ENCODE peak calls at places on chromosomes 4 and X, in six cellular contexts. H is endothelial cell of umbilical vein, P is nephron progenitor cell, Y is retinal pigment epithelial cell, O is AG09309, D is astrocyte. Z is an unnamed sample.

GRCh38 chr4:36024901-36025610 is 219.3 kb downstream of the ARAP2 start:
- DNase-seq in H (no peak), P (no peak), Y (no peak), O (no peak), D (no peak), Z (no peak)

GRCh38 chr4:128528793-128529553 is 241.4 kb upstream of the PGRMC2 start:
- DNase-seq in H (peak; percentile 88), P (no peak), Y (peak; percentile 96), O (peak; percentile 97), D (peak; percentile 100), Z (no peak)

GRCh38 chr4:80209302-80209701 is 12.0 kb downstream of the PRDM8 start:
- DNase-seq in H (no peak), P (no peak), Y (no peak), O (no peak), D (no peak), Z (no peak)

GRCh38 chr4:184096561-184097239 is 121.0 kb downstream of the ENPP6 start:
- DNase-seq in H (no peak), P (no peak), Y (no peak), O (peak; percentile 40), D (peak; percentile 9), Z (no peak)

GRCh38 chrX:123835661-123836371 is 24.0 kb upstream of the XIAP start:
- DNase-seq in H (peak; percentile 31), P (no peak), Y (no peak), O (no peak), D (peak; percentile 74), Z (no peak)

GRCh38 chrX:31057691-31058090 is 14.2 kb downstream of the FTHL17 start:
- DNase-seq in H (no peak), P (no peak), Y (no peak), O (no peak), D (no peak), Z (no peak)

GRCh38 chr4:70925899-70926635 is 23.9 kb downstream of the MOB1B start:
- DNase-seq in H (no peak), P (no peak), Y (no peak), O (no peak), D (no peak), Z (no peak)

GRCh38 chr4:147597561-147597960 is 19.6 kb upstream of the TMEM184C start:
- DNase-seq in H (no peak), P (no peak), Y (no peak), O (no peak), D (no peak), Z (peak; percentile 63)

GRCh38 chrX:20080277-20080676 is 36.4 kb downstream of the MAP7D2 start:
- DNase-seq in H (no peak), P (no peak), Y (no peak), O (no peak), D (no peak), Z (no peak)

GRCh38 chrX:11435568-11435967 is 142.4 kb downstream of the AMELX start:
- DNase-seq in H (peak; percentile 16), P (no peak), Y (peak; percentile 74), O (peak; percentile 90), D (peak; percentile 95), Z (no peak)

GRCh38 chrX:152928761-152929400 is 31.0 kb downstream of the ZNF185 start:
- DNase-seq in H (no peak), P (no peak), Y (no peak), O (no peak), D (no peak), Z (no peak)

GRCh38 chrX:42748067-42748850 is 29.7 kb downstream of the PPP1R2C start:
- DNase-seq in H (peak; percentile 64), P (no peak), Y (no peak), O (no peak), D (peak; percentile 64), Z (no peak)

GRCh38 chr4:40377462-40378385 is 42.6 kb downstream of the CHRNA9 start:
- DNase-seq in H (no peak), P (no peak), Y (no peak), O (no peak), D (peak; percentile 6), Z (no peak)

GRCh38 chrX:22325091-22325490 is 52.4 kb downstream of the CBLL2 start:
- DNase-seq in H (peak; percentile 49), P (no peak), Y (no peak), O (no peak), D (peak; percentile 37), Z (no peak)

GRCh38 chr4:89939994-89940393 is 45.3 kb downstream of the MMRN1 start:
- DNase-seq in H (peak; percentile 46), P (no peak), Y (peak; percentile 59), O (no peak), D (peak; percentile 11), Z (peak; percentile 78)

GRCh38 chrX:13167444-13168207 is 123.2 kb upstream of the FAM9C start:
- DNase-seq in H (peak; percentile 79), P (no peak), Y (no peak), O (peak; percentile 13), D (peak; percentile 48), Z (no peak)

GRCh38 chrX:40366661-40367060 is 214.1 kb upstream of the ATP6AP2 start:
- DNase-seq in H (no peak), P (no peak), Y (no peak), O (no peak), D (no peak), Z (no peak)

GRCh38 chr4:186074189-186074588 is 5.2 kb downstream of the TLR3 start:
- DNase-seq in H (no peak), P (no peak), Y (peak; percentile 54), O (no peak), D (no peak), Z (no peak)

GRCh38 chr4:1757836-1758235 is 35.3 kb upstream of the FGFR3 start:
- DNase-seq in H (no peak), P (no peak), Y (no peak), O (no peak), D (no peak), Z (no peak)

GRCh38 chrX:47796433-47796906 is 40.2 kb upstream of the ZNF81 start:
- DNase-seq in H (no peak), P (no peak), Y (no peak), O (peak; percentile 20), D (peak; percentile 48), Z (no peak)

GRCh38 chr4:119678761-119679160 is 50.2 kb upstream of the PDE5A start:
- DNase-seq in H (no peak), P (no peak), Y (no peak), O (no peak), D (peak; percentile 43), Z (no peak)

GRCh38 chr4:83054928-83055327 is 19.9 kb downstream of the COPS4 start:
- DNase-seq in H (peak; percentile 40), P (no peak), Y (peak; percentile 14), O (peak; percentile 4), D (no peak), Z (no peak)

GRCh38 chrX:139112432-139112831 is 400.9 kb upstream of the FGF13 start:
- DNase-seq in H (no peak), P (no peak), Y (peak; percentile 65), O (no peak), D (peak; percentile 67), Z (peak; percentile 31)

GRCh38 chr4:17063870-17064269 is 165.4 kb upstream of the LDB2 start:
- DNase-seq in H (no peak), P (no peak), Y (no peak), O (peak; percentile 61), D (peak; percentile 82), Z (no peak)

GRCh38 chrX:150547511-150548115 is 20.8 kb upstream of the MTM1 start:
- DNase-seq in H (peak; percentile 47), P (peak; percentile 59), Y (peak; percentile 2), O (no peak), D (peak; percentile 23), Z (no peak)

GRCh38 chr4:57119054-57119651 is 9.0 kb upstream of the IGFBP7 start:
- DNase-seq in H (peak; percentile 82), P (no peak), Y (no peak), O (peak; percentile 90), D (peak; percentile 97), Z (no peak)

GRCh38 chrX:54484666-54485065 is 11.4 kb downstream of the FGD1 start:
- DNase-seq in H (no peak), P (no peak), Y (no peak), O (no peak), D (no peak), Z (no peak)

GRCh38 chrX:54482839-54483593 is 13.0 kb downstream of the FGD1 start:
- DNase-seq in H (no peak), P (peak; percentile 15), Y (no peak), O (no peak), D (no peak), Z (no peak)

GRCh38 chrX:54483946-54484345 is 12.1 kb downstream of the FGD1 start:
- DNase-seq in H (no peak), P (no peak), Y (no peak), O (no peak), D (no peak), Z (no peak)

GRCh38 chrX:54479471-54480122 is 16.4 kb downstream of the FGD1 start:
- DNase-seq in H (no peak), P (peak; percentile 31), Y (no peak), O (no peak), D (no peak), Z (no peak)

GRCh38 chrX:54481751-54482150 is 14.3 kb downstream of the FGD1 start:
- DNase-seq in H (no peak), P (no peak), Y (no peak), O (no peak), D (no peak), Z (no peak)
- TF ChIP-seq CTCF in H (no peak), P (no peak), Y (peak; percentile 21), O (no peak), D (no peak), Z (no peak)

DNA sequence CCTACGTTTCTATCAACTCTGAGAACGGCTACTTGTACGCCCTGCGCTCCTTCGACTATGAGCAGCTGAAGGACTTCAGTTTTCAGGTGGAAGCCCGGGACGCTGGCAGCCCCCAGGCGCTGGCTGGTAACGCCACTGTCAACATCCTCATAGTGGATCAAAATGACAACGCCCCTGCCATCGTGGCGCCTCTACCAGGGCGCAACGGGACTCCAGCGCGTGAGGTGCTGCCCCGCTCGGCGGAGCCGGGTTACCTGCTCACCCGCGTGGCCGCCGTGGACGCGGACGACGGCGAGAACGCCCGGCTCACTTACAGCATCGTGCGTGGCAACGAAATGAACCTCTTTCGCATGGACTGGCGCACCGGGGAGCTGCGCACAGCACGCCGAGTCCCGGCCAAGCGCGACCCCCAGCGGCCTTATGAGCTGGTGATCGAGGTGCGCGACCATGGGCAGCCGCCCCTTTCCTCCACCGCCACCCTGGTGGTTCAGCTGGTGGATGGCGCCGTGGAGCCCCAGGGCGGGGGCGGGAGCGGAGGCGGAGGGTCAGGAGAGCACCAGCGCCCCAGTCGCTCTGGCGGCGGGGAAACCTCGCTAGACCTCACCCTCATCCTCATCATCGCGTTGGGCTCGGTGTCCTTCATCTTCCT is 2.7 kb downstream of the PCDH10 start:
- DNase-seq in H (peak; percentile 73), P (peak; percentile 70), Y (no peak), O (no peak), D (peak; percentile 48), Z (no peak)
- TF ChIP-seq CTCF in H (peak; percentile 53), P (peak; percentile 41), Y (peak; percentile 40), O (peak; percentile 1), D (no peak), Z (no peak)

GRCh38 chr4:37826282-37827029 is at the start of gene PGM2:
- DNase-seq in H (peak; percentile 91), P (peak; percentile 88), Y (no peak), O (no peak), D (peak; percentile 67), Z (peak; percentile 41)
- TF ChIP-seq CTCF in H (no peak), P (no peak), Y (no peak), O (peak; percentile 7), D (no peak), Z (peak; percentile 12)

DNA sequence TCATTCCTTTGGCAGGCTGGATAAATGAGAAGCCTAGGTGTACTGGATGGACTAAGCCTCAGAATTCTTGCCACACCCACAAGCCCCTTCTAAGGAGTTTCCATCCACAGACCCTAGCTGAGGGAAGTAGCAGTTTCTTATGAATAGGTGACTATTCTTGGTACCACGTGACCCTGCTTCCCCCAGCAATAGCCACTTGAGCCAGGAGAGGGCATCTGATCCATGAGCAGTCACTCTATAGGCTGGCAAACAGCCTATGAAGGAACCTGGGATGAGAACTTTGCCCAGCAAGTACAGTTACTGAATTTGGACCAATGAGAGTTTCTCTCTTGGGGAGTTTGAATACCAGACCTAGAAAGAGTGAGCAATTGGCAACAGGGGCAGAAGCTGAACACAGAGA is 84.0 kb downstream of the RTL9 start:
- DNase-seq in H (peak; percentile 1), P (peak; percentile 36), Y (no peak), O (no peak), D (peak; percentile 14), Z (no peak)
- TF ChIP-seq CTCF in H (no peak), P (peak; percentile 31), Y (peak; percentile 40), O (peak; percentile 29), D (peak; percentile 18), Z (peak; percentile 34)